ENCODE peak calls at places on chromosomes 6 and 20, in seven cellular contexts. F is tibial artery, L is endodermal cell, H is AG10803, P is transverse colon, O is hepatocyte, G is fibroblast of pulmonary artery. J is an unnamed sample.

GRCh38 chr6:133166706-133167105 is 74.5 kb upstream of the EYA4 start:
- DNase-seq in F (no peak), L (no peak), H (no peak), P (no peak), O (no peak), G (no peak), J (no peak)

GRCh38 chr6:131937703-131938631 is 13.2 kb downstream of the CCN2 start:
- DNase-seq in F (no peak), L (no peak), H (peak), P (no peak), O (no peak), G (peak), J (no peak)

GRCh38 chr20:37405351-37405897 is 59.5 kb downstream of the SRC start:
- DNase-seq in F (no peak), L (peak), H (no peak), P (no peak), O (no peak), G (no peak), J (no peak)

GRCh38 chr6:1015819-1016218 is 296.1 kb upstream of the FOXQ1 start:
- DNase-seq in F (no peak), L (no peak), H (peak), P (no peak), O (peak), G (no peak), J (no peak)

GRCh38 chr6:160068346-160068745 is 53.3 kb upstream of the SLC22A1 start:
- DNase-seq in F (no peak), L (no peak), H (no peak), P (no peak), O (no peak), G (no peak), J (no peak)

GRCh38 chr20:31837896-31838397 is 7.5 kb downstream of the FOXS1 start:
- DNase-seq in F (no peak), L (no peak), H (peak), P (no peak), O (no peak), G (peak), J (no peak)

GRCh38 chr6:80151641-80152040 is 45.2 kb downstream of the BCKDHB start:
- DNase-seq in F (no peak), L (no peak), H (no peak), P (no peak), O (no peak), G (no peak), J (no peak)

GRCh38 chr6:100202417-100203194 is 208.6 kb upstream of the MCHR2 start:
- DNase-seq in F (no peak), L (no peak), H (peak), P (no peak), O (peak), G (peak), J (peak)

GRCh38 chr6:36135053-36135731 is 4.9 kb downstream of the MAPK13 start:
- DNase-seq in F (no peak), L (no peak), H (no peak), P (no peak), O (no peak), G (peak), J (no peak)

GRCh38 chr20:12152996-12153395 is 235.3 kb downstream of the BTBD3 start:
- DNase-seq in F (no peak), L (no peak), H (peak), P (no peak), O (no peak), G (peak), J (no peak)

GRCh38 chr6:107862383-107862782 is 38.3 kb upstream of the SCML4 start:
- DNase-seq in F (no peak), L (no peak), H (no peak), P (no peak), O (no peak), G (no peak), J (no peak)

GRCh38 chr6:129923520-129923919 is 62.4 kb upstream of the TMEM244 start:
- DNase-seq in F (no peak), L (no peak), H (peak), P (no peak), O (no peak), G (peak), J (peak)

GRCh38 chr6:39086294-39086693 is 28.7 kb downstream of the SAYSD1 start:
- DNase-seq in F (no peak), L (no peak), H (no peak), P (no peak), O (no peak), G (no peak), J (no peak)

GRCh38 chr6:27836783-27837635 is 75.2 kb downstream of the OR2B2 start:
- DNase-seq in F (peak), L (peak), H (peak), P (peak), O (peak), G (peak), J (peak)

GRCh38 chr6:148037496-148037895 is 305.1 kb upstream of the SASH1 start:
- DNase-seq in F (no peak), L (no peak), H (no peak), P (no peak), O (no peak), G (no peak), J (peak)

GRCh38 chr20:36435799-36436541 is 105.3 kb upstream of the MYL9 start:
- DNase-seq in F (peak), L (peak), H (peak), P (peak), O (peak), G (peak), J (no peak)

GRCh38 chr6:85544776-85545175 is 48.9 kb downstream of the SNX14 start:
- DNase-seq in F (no peak), L (no peak), H (peak), P (no peak), O (no peak), G (no peak), J (no peak)

GRCh38 chr6:44029489-44030185 is 97.6 kb downstream of the MRPL14 start:
- DNase-seq in F (peak), L (peak), H (peak), P (no peak), O (no peak), G (no peak), J (no peak)

GRCh38 chr20:41005361-41005729 is 23.3 kb upstream of the TOP1 start:
- DNase-seq in F (peak), L (no peak), H (peak), P (peak), O (peak), G (peak), J (peak)

GRCh38 chr6:68237205-68237604 is 397.9 kb upstream of the ADGRB3 start:
- DNase-seq in F (no peak), L (no peak), H (no peak), P (no peak), O (no peak), G (no peak), J (no peak)

GRCh38 chr6:53771780-53772624 is 22.8 kb upstream of the LRRC1 start:
- DNase-seq in F (no peak), L (no peak), H (peak), P (no peak), O (no peak), G (no peak), J (no peak)

GRCh38 chr6:164478426-164478825 is 831.0 kb downstream of the C6orf118 start:
- DNase-seq in F (no peak), L (no peak), H (no peak), P (no peak), O (no peak), G (no peak), J (no peak)

GRCh38 chr6:166204852-166205650 is 37.4 kb upstream of the TBXT start:
- DNase-seq in F (no peak), L (peak), H (no peak), P (no peak), O (no peak), G (no peak), J (no peak)

GRCh38 chr6:150813319-150813992 is 52.0 kb upstream of the MTHFD1L start:
- DNase-seq in F (no peak), L (no peak), H (peak), P (no peak), O (peak), G (peak), J (no peak)

GRCh38 chr20:6718660-6719059 is 48.8 kb upstream of the BMP2 start:
- DNase-seq in F (no peak), L (no peak), H (no peak), P (no peak), O (peak), G (peak), J (no peak)

GRCh38 chr6:46014054-46014453 is 1.6 kb downstream of the CLIC5 start:
- DNase-seq in F (no peak), L (no peak), H (no peak), P (no peak), O (no peak), G (no peak), J (no peak)
- H3K4me3 ChIP-seq in F (no peak), L (peak), H (no peak), P (peak), O (no peak), G (no peak), J (no peak)

GRCh38 chr6:87943191-87943590 is 104.5 kb upstream of the SPACA1 start:
- DNase-seq in F (no peak), L (no peak), H (no peak), P (no peak), O (no peak), G (no peak), J (no peak)

GRCh38 chr6:87945181-87945580 is 102.5 kb upstream of the SPACA1 start:
- DNase-seq in F (no peak), L (no peak), H (no peak), P (no peak), O (peak), G (no peak), J (no peak)

GRCh38 chr6:87945966-87946365 is 101.7 kb upstream of the SPACA1 start:
- DNase-seq in F (peak), L (no peak), H (peak), P (no peak), O (no peak), G (no peak), J (no peak)

GRCh38 chr6:87941556-87942358 is 105.9 kb upstream of the SPACA1 start:
- DNase-seq in F (no peak), L (no peak), H (no peak), P (no peak), O (no peak), G (no peak), J (no peak)

DNA sequence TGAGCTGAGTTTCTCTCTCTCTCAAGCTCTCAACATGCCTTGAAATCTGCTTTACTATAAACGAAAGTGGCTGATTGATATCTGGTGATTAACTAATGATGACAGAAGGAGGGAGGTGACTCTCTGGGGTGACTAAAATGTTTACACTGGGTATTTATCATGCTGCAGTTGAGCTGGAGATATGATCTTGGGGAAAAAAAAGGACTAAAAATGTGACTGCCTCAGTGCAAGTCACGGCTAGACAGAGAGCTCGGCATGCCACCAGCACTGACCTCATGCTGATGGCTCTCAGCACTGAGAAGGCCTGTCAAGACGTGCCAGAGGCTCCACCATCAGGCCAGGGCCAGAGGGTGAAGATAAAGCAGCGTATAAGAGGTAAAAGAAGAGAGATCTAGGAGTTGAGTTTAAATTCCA is 103.1 kb upstream of the SPACA1 start:
- DNase-seq in F (peak), L (peak), H (peak), P (peak), O (peak), G (peak), J (peak)
- TF ChIP-seq CTCF in F (peak), L (peak), H (peak), P (no peak), O (peak), G (peak), J (peak)

GRCh38 chr20:63967330-63968135 is 2.2 kb downstream of the ZNF512B start:
- DNase-seq in F (no peak), L (no peak), H (no peak), P (peak), O (no peak), G (no peak), J (no peak)
- H3K4me3 ChIP-seq in F (no peak), L (peak), H (no peak), P (no peak), O (no peak), G (no peak), J (no peak)

GRCh38 chr20:10313701-10314100 is 95.1 kb downstream of the SNAP25 start:
- DNase-seq in F (no peak), L (no peak), H (no peak), P (no peak), O (peak), G (no peak), J (no peak)

GRCh38 chr20:10315138-10315537 is 96.5 kb downstream of the SNAP25 start:
- DNase-seq in F (no peak), L (no peak), H (no peak), P (no peak), O (no peak), G (no peak), J (no peak)

GRCh38 chr20:10318625-10319024 is 100.0 kb downstream of the SNAP25 start:
- DNase-seq in F (no peak), L (no peak), H (no peak), P (no peak), O (no peak), G (no peak), J (no peak)

GRCh38 chr20:10314198-10314597 is 95.6 kb downstream of the SNAP25 start:
- DNase-seq in F (no peak), L (no peak), H (no peak), P (no peak), O (no peak), G (peak), J (no peak)

DNA sequence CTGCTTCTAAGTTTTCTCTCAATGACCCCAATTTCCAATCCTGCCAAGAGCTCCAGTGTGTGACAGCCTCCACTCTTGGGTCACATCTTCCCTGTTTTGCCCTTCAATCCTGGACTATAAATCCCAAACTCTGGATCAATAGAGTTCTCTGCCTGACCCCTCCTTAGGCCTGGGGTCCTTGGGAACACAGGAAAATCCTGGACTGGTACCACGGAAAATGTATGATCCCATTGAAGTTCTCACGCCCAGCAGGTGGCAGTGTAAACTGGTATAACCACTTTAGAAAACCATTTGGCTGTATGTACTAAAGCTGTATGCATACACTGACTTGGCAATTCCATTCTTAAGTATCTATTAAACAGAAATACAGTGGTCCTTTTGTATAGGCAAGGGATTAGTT is 98.0 kb downstream of the SNAP25 start:
- DNase-seq in F (no peak), L (no peak), H (no peak), P (no peak), O (peak), G (no peak), J (no peak)
- TF ChIP-seq CTCF in F (no peak), L (no peak), H (peak), P (no peak), O (peak), G (peak), J (no peak)

GRCh38 chr20:62426678-62427077 is 661 bp downstream of the RBBP8NL start:
- DNase-seq in F (no peak), L (peak), H (no peak), P (no peak), O (peak), G (no peak), J (no peak)
- H3K4me3 ChIP-seq in F (no peak), L (no peak), H (no peak), P (peak), O (no peak), G (no peak), J (no peak)

GRCh38 chr20:17897566-17898307 is 70.9 kb downstream of the SNX5 start:
- DNase-seq in F (no peak), L (no peak), H (no peak), P (no peak), O (no peak), G (no peak), J (no peak)

GRCh38 chr20:17896771-17897369 is 71.7 kb downstream of the SNX5 start:
- DNase-seq in F (no peak), L (no peak), H (no peak), P (no peak), O (no peak), G (no peak), J (no peak)

GRCh38 chr20:17895641-17896246 is 72.8 kb downstream of the SNX5 start:
- DNase-seq in F (peak), L (no peak), H (peak), P (peak), O (no peak), G (peak), J (no peak)

GRCh38 chr20:17898548-17898994 is 70.0 kb downstream of the SNX5 start:
- DNase-seq in F (peak), L (peak), H (peak), P (peak), O (peak), G (peak), J (no peak)

GRCh38 chr20:17896247-17896723 is 72.3 kb downstream of the SNX5 start:
- DNase-seq in F (no peak), L (no peak), H (no peak), P (no peak), O (no peak), G (no peak), J (no peak)
- TF ChIP-seq CTCF in F (no peak), L (no peak), H (no peak), P (no peak), O (no peak), G (no peak), J (no peak)

DNA sequence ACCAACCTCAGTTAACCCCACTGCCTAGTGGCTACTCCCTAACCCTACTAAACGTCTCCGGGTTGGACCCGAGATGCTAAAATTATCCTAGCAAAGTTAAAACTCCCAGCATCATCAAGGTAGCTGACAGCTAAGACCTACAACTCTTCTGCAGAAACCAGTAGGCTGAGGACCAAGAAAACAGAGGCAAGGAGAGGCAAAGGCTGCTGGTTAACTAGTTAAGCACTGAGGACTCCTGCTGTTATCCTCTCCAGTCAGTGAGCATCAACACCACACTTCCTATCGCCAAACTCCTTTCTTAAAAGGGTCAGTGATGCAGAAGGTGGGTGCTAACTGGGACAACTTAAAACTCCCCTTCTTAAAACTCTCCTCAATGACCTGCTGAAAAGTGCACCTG is 1.8 kb downstream of the TRERF1 start:
- DNase-seq in F (no peak), L (peak), H (no peak), P (no peak), O (no peak), G (no peak), J (no peak)
- H3K4me3 ChIP-seq in F (peak), L (peak), H (peak), P (peak), O (peak), G (peak), J (peak)

GRCh38 chr20:324177-325042 is 942 bp upstream of the SOX12 start:
- DNase-seq in F (peak), L (peak), H (peak), P (peak), O (peak), G (peak), J (no peak)
- TF ChIP-seq CTCF in F (peak), L (peak), H (peak), P (peak), O (peak), G (peak), J (peak)

DNA sequence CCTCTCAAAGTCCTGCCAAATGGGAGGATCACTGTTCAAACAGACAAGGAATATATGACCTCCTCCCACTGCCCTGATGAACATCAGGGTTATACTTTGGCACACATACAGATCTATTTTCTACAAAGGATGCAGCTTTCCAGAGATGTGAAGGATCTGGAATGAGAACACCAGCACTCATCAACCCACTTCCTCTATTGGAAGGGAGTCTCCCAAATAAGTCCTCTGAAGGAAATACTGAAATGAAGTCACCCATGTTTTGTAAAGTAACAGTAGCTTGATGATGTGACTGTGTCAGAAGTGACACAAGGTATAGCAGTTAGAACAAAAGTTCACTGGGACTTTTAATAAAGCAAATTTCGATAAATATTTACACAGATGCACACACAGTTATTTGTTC is 104.9 kb downstream of the OGFRL1 start:
- DNase-seq in F (no peak), L (no peak), H (peak), P (no peak), O (no peak), G (peak), J (no peak)
- H3K4me3 ChIP-seq in F (no peak), L (no peak), H (no peak), P (no peak), O (no peak), G (no peak), J (no peak)